ENCODE peak calls at places on chromosome 16, in eight cellular contexts. C, D, M, H, K, Y, B and V are unnamed samples.

GRCh38 chr16:66740010-66740409 is 11.4 kb downstream of the DYNC1LI2 start:
- DNase-seq in C (peak), D (no peak), M (no peak), H (no peak), K (no peak), Y (no peak), B (no peak), V (no peak)

GRCh38 chr16:86951831-86952598 is 365.2 kb downstream of the C16orf95 start:
- DNase-seq in C (peak), D (peak), M (no peak), H (peak), K (no peak), Y (no peak), B (no peak), V (no peak)

GRCh38 chr16:9260665-9261064 is 169.2 kb downstream of the HAPSTR1 start:
- DNase-seq in C (no peak), D (no peak), M (no peak), H (peak), K (no peak), Y (peak), B (peak), V (no peak)

GRCh38 chr16:28183441-28183840 is 28.3 kb downstream of the XPO6 start:
- DNase-seq in C (no peak), D (no peak), M (no peak), H (no peak), K (no peak), Y (no peak), B (no peak), V (no peak)

GRCh38 chr16:58331024-58331707 is 36.3 kb upstream of the PRSS54 start:
- DNase-seq in C (no peak), D (no peak), M (no peak), H (no peak), K (no peak), Y (no peak), B (no peak), V (no peak)

GRCh38 chr16:82094942-82095540 is 60.0 kb downstream of the HSD17B2 start:
- DNase-seq in C (no peak), D (no peak), M (no peak), H (no peak), K (no peak), Y (no peak), B (no peak), V (no peak)

GRCh38 chr16:89031715-89032659 is 55.0 kb upstream of the CBFA2T3 start:
- DNase-seq in C (no peak), D (no peak), M (peak), H (peak), K (no peak), Y (peak), B (no peak), V (no peak)

GRCh38 chr16:57485916-57486857 is at the start of gene DOK4:
- DNase-seq in C (peak), D (no peak), M (peak), H (peak), K (peak), Y (peak), B (peak), V (no peak)

DNA sequence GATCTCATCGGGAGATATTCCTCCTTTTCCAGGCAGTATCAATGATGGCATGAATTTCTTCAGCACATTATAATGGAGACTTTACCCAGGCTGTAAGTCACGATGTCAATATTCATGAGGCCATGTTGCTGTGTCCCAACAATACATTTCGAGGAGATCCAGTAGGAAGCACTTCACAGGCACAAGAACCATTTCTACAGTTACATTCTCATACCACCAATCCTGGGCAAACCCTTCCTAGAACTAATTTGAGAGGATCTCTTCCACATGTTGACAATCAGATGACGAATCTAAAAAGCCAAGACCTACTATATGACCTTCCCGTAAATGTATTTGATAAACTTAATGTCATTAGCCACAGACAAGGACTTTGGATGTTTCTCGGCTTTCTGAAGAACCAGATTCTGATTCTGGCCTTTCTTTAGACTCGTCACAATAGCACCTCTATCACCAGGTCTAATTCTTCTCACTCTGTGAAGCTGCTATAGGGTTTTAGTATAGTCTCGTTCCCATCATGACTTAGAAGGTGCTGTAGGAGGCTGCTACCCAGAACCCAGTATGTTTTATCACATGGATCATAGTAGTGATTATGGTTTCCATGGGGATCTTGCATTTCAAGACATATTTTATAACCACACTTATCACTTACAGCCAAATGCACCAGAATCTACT is 40.2 kb downstream of the C16orf87 start:
- DNase-seq in C (no peak), D (no peak), M (no peak), H (no peak), K (no peak), Y (no peak), B (no peak), V (no peak)
- H3K4me3 ChIP-seq in C (peak), D (peak), M (peak), H (peak), K (peak), Y (no peak), B (peak), V (peak)

GRCh38 chr16:18799500-18799899 is 1.8 kb downstream of the ARL6IP1 start:
- DNase-seq in C (no peak), D (no peak), M (no peak), H (no peak), K (no peak), Y (no peak), B (no peak), V (no peak)
- H3K4me3 ChIP-seq in C (peak), D (peak), M (no peak), H (no peak), K (peak), Y (no peak), B (peak), V (no peak)

GRCh38 chr16:15704545-15704987 is 54.5 kb downstream of the NDE1 start:
- DNase-seq in C (peak), D (peak), M (no peak), H (peak), K (peak), Y (peak), B (peak), V (peak)

GRCh38 chr16:15699819-15700218 is 49.8 kb downstream of the NDE1 start:
- DNase-seq in C (no peak), D (no peak), M (no peak), H (no peak), K (no peak), Y (no peak), B (no peak), V (no peak)

GRCh38 chr16:15703029-15703736 is 53.1 kb downstream of the NDE1 start:
- DNase-seq in C (no peak), D (no peak), M (no peak), H (no peak), K (no peak), Y (no peak), B (no peak), V (no peak)

GRCh38 chr16:15701367-15701766 is 51.3 kb downstream of the NDE1 start:
- DNase-seq in C (no peak), D (no peak), M (no peak), H (no peak), K (no peak), Y (no peak), B (no peak), V (no peak)

DNA sequence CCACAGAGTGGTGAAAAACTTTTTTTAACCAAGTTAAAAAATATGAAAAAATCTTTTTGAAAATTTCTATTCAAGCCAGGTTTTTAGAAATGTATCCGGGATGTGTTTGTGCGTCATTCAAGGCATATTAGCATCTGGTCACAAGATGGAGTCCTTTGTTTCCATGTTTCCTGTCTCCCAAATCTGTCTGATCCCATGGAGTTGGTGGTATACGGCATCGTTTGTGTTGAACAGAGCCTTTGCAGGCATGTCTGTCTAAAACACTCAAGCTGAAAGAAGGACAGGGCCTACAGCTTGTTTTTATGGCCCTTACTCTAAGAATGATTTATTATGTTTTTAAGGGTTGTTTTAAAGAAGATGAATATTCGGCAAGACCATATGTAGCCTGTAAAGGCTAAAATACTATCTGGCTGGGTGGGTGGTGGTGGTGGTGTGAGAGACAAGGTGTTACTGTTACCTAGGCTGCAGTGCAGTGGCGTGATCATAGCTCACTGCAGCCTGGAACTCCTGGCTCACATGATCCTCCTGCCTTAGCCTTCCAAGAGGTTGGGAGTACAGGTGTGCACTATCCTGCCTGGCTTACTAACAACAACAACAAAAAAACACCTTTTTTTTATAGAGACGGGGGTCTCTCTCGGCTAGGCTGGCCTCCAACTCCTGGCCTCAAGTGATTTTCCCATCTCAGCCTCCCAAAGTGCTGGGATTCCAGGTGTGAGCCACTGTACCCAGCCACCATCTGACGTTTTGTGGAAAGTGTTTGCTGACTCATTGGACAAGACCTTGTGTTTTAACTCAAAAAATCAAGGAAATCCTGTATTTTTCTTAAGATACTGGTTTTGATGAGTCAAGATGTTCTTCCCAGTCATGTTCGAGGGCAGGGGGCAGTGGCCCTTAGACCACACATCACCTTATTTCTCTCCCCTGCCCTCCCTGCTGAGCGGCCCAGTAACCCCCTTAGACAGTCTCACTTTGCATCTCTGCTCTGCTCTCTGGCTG is 52.2 kb downstream of the NDE1 start:
- DNase-seq in C (peak), D (no peak), M (no peak), H (no peak), K (no peak), Y (no peak), B (no peak), V (no peak)
- H3K4me3 ChIP-seq in C (no peak), D (no peak), M (no peak), H (no peak), K (no peak), Y (no peak), B (no peak), V (no peak)

GRCh38 chr16:30758988-30759461 is 2.8 kb downstream of the CFAP119 start:
- DNase-seq in C (no peak), D (no peak), M (peak), H (no peak), K (no peak), Y (no peak), B (no peak), V (no peak)

GRCh38 chr16:30760577-30761426 is 1.1 kb downstream of the CFAP119 start:
- DNase-seq in C (no peak), D (no peak), M (peak), H (no peak), K (no peak), Y (no peak), B (no peak), V (no peak)

GRCh38 chr16:30761427-30761927 is 385 bp downstream of the CFAP119 start:
- DNase-seq in C (no peak), D (no peak), M (peak), H (no peak), K (no peak), Y (no peak), B (no peak), V (no peak)

GRCh38 chr16:30761928-30762902 is at the start of the genes CFAP119 and RNF40:
- DNase-seq in C (peak), D (peak), M (peak), H (peak), K (peak), Y (peak), B (peak), V (peak)

GRCh38 chr16:30760160-30760559 is 1.7 kb downstream of the CFAP119 start:
- DNase-seq in C (no peak), D (no peak), M (peak), H (no peak), K (no peak), Y (no peak), B (no peak), V (no peak)
- H3K4me3 ChIP-seq in C (no peak), D (no peak), M (no peak), H (no peak), K (no peak), Y (no peak), B (no peak), V (no peak)

GRCh38 chr16:51155199-51155607 is 4.1 kb upstream of the SALL1 start:
- DNase-seq in C (no peak), D (no peak), M (peak), H (no peak), K (no peak), Y (no peak), B (no peak), V (no peak)
- H3K4me3 ChIP-seq in C (peak), D (peak), M (peak), H (no peak), K (peak), Y (peak), B (peak), V (peak)

DNA sequence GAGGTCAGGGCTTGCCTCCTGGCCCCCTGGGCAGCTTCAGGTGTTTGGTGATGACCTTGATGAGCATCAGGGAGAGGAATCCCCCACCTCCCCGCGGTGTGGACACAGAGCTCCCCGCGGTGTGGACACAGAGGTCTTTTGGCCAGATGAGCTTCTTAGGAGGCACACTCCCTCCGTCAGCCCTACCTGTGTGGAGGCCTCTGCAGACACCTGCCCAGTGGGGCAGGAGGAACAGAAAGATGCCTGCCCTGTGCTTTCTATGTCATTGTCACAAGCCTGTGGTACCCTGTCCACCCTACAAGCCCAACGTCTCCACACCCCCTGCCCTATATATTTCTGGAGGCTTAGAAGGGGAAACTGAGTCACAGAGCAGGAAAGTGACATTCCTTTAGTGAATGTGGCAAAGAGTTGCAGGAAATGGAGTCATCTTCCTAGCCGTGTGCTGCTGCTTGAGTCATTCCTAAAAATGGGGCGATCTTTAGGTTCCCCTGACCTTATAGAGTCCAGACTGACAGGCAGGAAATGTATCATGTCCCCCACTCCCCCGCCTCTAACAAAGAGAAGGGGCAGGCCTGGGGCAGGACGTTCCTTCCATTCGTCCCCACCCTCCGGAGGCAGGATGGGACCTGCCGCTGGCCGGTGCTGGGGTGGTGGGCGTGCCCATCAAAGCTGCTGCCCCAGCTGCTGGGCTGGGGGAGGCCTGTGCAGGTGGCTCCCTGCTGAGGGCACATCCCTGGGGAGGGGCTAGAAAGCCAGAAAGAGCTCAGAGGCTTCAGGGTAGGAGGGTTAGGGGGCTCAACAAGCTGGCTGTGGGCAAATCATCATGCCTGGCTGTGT is 987 bp upstream of the C16orf74 start:
- DNase-seq in C (peak), D (no peak), M (no peak), H (no peak), K (no peak), Y (no peak), B (no peak), V (no peak)
- H3K4me3 ChIP-seq in C (peak), D (no peak), M (no peak), H (no peak), K (no peak), Y (no peak), B (no peak), V (no peak)

GRCh38 chr16:83900611-83901010 is 1.7 kb downstream of the MLYCD start:
- DNase-seq in C (no peak), D (no peak), M (no peak), H (no peak), K (no peak), Y (no peak), B (no peak), V (no peak)

GRCh38 chr16:83898463-83899271 is at the start of gene MLYCD:
- DNase-seq in C (peak), D (peak), M (peak), H (peak), K (peak), Y (peak), B (peak), V (peak)

GRCh38 chr16:83899272-83899897 is 470 bp downstream of the MLYCD start:
- DNase-seq in C (peak), D (no peak), M (peak), H (no peak), K (no peak), Y (peak), B (peak), V (no peak)

GRCh38 chr16:83901101-83901500 is 2.2 kb downstream of the MLYCD start:
- DNase-seq in C (peak), D (no peak), M (no peak), H (no peak), K (no peak), Y (no peak), B (no peak), V (no peak)

GRCh38 chr16:83899978-83900377 is 1.1 kb downstream of the MLYCD start:
- DNase-seq in C (no peak), D (no peak), M (no peak), H (no peak), K (no peak), Y (no peak), B (no peak), V (no peak)
- H3K4me3 ChIP-seq in C (peak), D (peak), M (peak), H (peak), K (peak), Y (peak), B (peak), V (peak)